ENCODE peak calls at places on chromosomes 1 and 21, in nine cellular contexts. I is left lung, D is tibial artery, M is AG04450, V is GM23248, Z is foreskin fibroblast, U is aorta, H is H7, G is skeletal muscle cell. F is an unnamed sample.

GRCh38 chr1:155974208-155975165 is 3.9 kb downstream of the ARHGEF2 start:
- DNase-seq in I (no peak), D (no peak), M (no peak), V (no peak), Z (no peak), U (no peak), H (peak; percentile 63), G (no peak), F (no peak)

GRCh38 chr1:98210563-98210962 is 289.7 kb upstream of the DPYD start:
- DNase-seq in I (no peak), D (no peak), M (no peak), V (no peak), Z (no peak), U (no peak), H (no peak), G (no peak), F (no peak)

GRCh38 chr1:218275823-218276222 is 9.3 kb upstream of the RRP15 start:
- DNase-seq in I (no peak), D (no peak), M (no peak), V (no peak), Z (no peak), U (no peak), H (no peak), G (no peak), F (no peak)

GRCh38 chr1:35264861-35265260 is 3.6 kb upstream of the ZMYM4 start:
- DNase-seq in I (no peak), D (no peak), M (no peak), V (peak; percentile 72), Z (peak; percentile 77), U (no peak), H (no peak), G (no peak), F (no peak)

GRCh38 chr1:64046243-64046642 is 157.2 kb upstream of the UBE2U start:
- DNase-seq in I (no peak), D (no peak), M (no peak), V (no peak), Z (no peak), U (no peak), H (peak; percentile 22), G (no peak), F (no peak)

GRCh38 chr1:30879940-30880339 is 28.6 kb downstream of the SDC3 start:
- DNase-seq in I (no peak), D (no peak), M (no peak), V (no peak), Z (no peak), U (no peak), H (peak; percentile 90), G (no peak), F (no peak)

GRCh38 chr1:234699795-234700665 is 90.1 kb upstream of the IRF2BP2 start:
- DNase-seq in I (no peak), D (no peak), M (no peak), V (peak; percentile 87), Z (peak; percentile 76), U (peak; percentile 63), H (no peak), G (peak; percentile 53), F (no peak)

GRCh38 chr1:31795801-31796621 is 19.8 kb downstream of the SPOCD1 start:
- DNase-seq in I (peak; percentile 44), D (peak; percentile 51), M (peak; percentile 49), V (peak; percentile 87), Z (peak; percentile 94), U (no peak), H (peak; percentile 9), G (peak; percentile 53), F (no peak)

GRCh38 chr1:54291276-54292014 is 91.5 kb downstream of the MRPL37 start:
- DNase-seq in I (no peak), D (peak; percentile 63), M (no peak), V (no peak), Z (no peak), U (no peak), H (no peak), G (no peak), F (no peak)

GRCh38 chr1:149929847-149930246 is 2.2 kb upstream of the SF3B4 start:
- DNase-seq in I (no peak), D (no peak), M (no peak), V (no peak), Z (no peak), U (no peak), H (no peak), G (no peak), F (no peak)

GRCh38 chr1:58249729-58250586 is 296.6 kb downstream of the OMA1 start:
- DNase-seq in I (no peak), D (no peak), M (no peak), V (peak; percentile 58), Z (peak; percentile 61), U (no peak), H (peak; percentile 76), G (no peak), F (peak; percentile 8)

GRCh38 chr1:209823143-209824041 is 4.4 kb upstream of the UTP25 start:
- DNase-seq in I (no peak), D (no peak), M (no peak), V (peak; percentile 87), Z (peak; percentile 84), U (no peak), H (peak; percentile 28), G (peak; percentile 39), F (no peak)

GRCh38 chr1:213041443-213041842 is 9.6 kb upstream of the RPS6KC1 start:
- DNase-seq in I (no peak), D (no peak), M (no peak), V (peak; percentile 64), Z (peak; percentile 64), U (no peak), H (no peak), G (peak; percentile 34), F (peak; percentile 4)

GRCh38 chr21:8988696-8989095 is 1532.7 kb upstream of the TPTE start:
- DNase-seq in I (no peak), D (no peak), M (no peak), V (no peak), Z (no peak), U (no peak), H (no peak), G (no peak), F (no peak)

GRCh38 chr21:45889961-45890360 is 91.6 kb upstream of the COL6A1 start:
- DNase-seq in I (no peak), D (no peak), M (no peak), V (peak; percentile 26), Z (no peak), U (peak; percentile 38), H (no peak), G (peak; percentile 43), F (no peak)

GRCh38 chr1:34684246-34684645 is 70.6 kb upstream of the GJB5 start:
- DNase-seq in I (no peak), D (no peak), M (no peak), V (no peak), Z (no peak), U (no peak), H (peak; percentile 71), G (no peak), F (no peak)

GRCh38 chr1:41013812-41014211 is 7.7 kb downstream of the SLFNL1 start:
- DNase-seq in I (no peak), D (peak; percentile 49), M (no peak), V (no peak), Z (no peak), U (no peak), H (no peak), G (no peak), F (no peak)

GRCh38 chr1:9437931-9438330 is 101.3 kb upstream of the SLC25A33 start:
- DNase-seq in I (peak; percentile 66), D (peak; percentile 93), M (no peak), V (peak; percentile 87), Z (no peak), U (peak; percentile 83), H (peak; percentile 26), G (no peak), F (peak; percentile 1)

GRCh38 chr1:91546876-91547275 is 46.2 kb downstream of the CDC7 start:
- DNase-seq in I (no peak), D (no peak), M (no peak), V (no peak), Z (no peak), U (no peak), H (no peak), G (no peak), F (no peak)

GRCh38 chr1:112393634-112393976 is 2.4 kb upstream of the CTTNBP2NL start:
- DNase-seq in I (no peak), D (no peak), M (no peak), V (peak; percentile 63), Z (peak; percentile 65), U (peak; percentile 56), H (no peak), G (no peak), F (no peak)

GRCh38 chr1:112394743-112395062 is 1.3 kb upstream of the CTTNBP2NL start:
- DNase-seq in I (no peak), D (no peak), M (no peak), V (no peak), Z (no peak), U (no peak), H (no peak), G (no peak), F (no peak)

GRCh38 chr1:112389689-112390088 is 6.3 kb upstream of the CTTNBP2NL start:
- DNase-seq in I (no peak), D (no peak), M (no peak), V (peak; percentile 57), Z (no peak), U (peak; percentile 54), H (no peak), G (no peak), F (no peak)

GRCh38 chr1:112390775-112391602 is 5.0 kb upstream of the CTTNBP2NL start:
- DNase-seq in I (peak; percentile 86), D (peak; percentile 96), M (peak; percentile 84), V (peak; percentile 95), Z (peak; percentile 96), U (peak; percentile 92), H (peak; percentile 83), G (peak; percentile 74), F (peak; percentile 76)

GRCh38 chr1:112391603-112391940 is 4.4 kb upstream of the CTTNBP2NL start:
- DNase-seq in I (no peak), D (no peak), M (no peak), V (no peak), Z (no peak), U (no peak), H (no peak), G (no peak), F (no peak)
- H3K4me3 ChIP-seq in I (peak overlapping the region; percentile 37), D (peak overlapping the region; percentile 57), M (no peak overlapping the region), V (peak overlapping the region; percentile 73), Z (peak overlapping the region; percentile 21), U (no peak overlapping the region), H (no peak overlapping the region), G (peak overlapping the region; percentile 44), F (no peak overlapping the region)

GRCh38 chr1:109249654-109250401 is 489 bp downstream of the CELSR2 start:
- DNase-seq in I (no peak), D (no peak), M (no peak), V (peak; percentile 45), Z (peak; percentile 28), U (peak; percentile 36), H (peak; percentile 90), G (no peak), F (no peak)
- H3K4me3 ChIP-seq in I (peak overlapping the region; percentile 47), D (peak overlapping the region; percentile 80), M (peak overlapping the region; percentile 54), V (peak overlapping the region; percentile 74), Z (peak overlapping the region; percentile 34), U (peak overlapping the region; percentile 66), H (peak overlapping the region; percentile 56), G (peak overlapping the region; percentile 41), F (peak overlapping the region; percentile 26)

GRCh38 chr1:2049517-2050481 is at the start of gene PRKCZ:
- DNase-seq in I (peak; percentile 91), D (no peak), M (no peak), V (peak; percentile 17), Z (no peak), U (peak; percentile 78), H (peak; percentile 100), G (no peak), F (no peak)
- H3K4me3 ChIP-seq in I (peak within 1 kb of the TSS; percentile 62), D (peak within 1 kb of the TSS; percentile 54), M (no peak within 1 kb of the TSS), V (no peak within 1 kb of the TSS), Z (no peak within 1 kb of the TSS), U (no peak within 1 kb of the TSS), H (peak within 1 kb of the TSS; percentile 84), G (peak within 1 kb of the TSS; percentile 22), F (no peak within 1 kb of the TSS)

GRCh38 chr1:203140076-203140475 is 12.6 kb downstream of the ADORA1 start:
- DNase-seq in I (no peak), D (no peak), M (no peak), V (no peak), Z (no peak), U (no peak), H (no peak), G (no peak), F (no peak)
- H3K4me3 ChIP-seq in I (no peak overlapping the region), D (no peak overlapping the region), M (no peak overlapping the region), V (no peak overlapping the region), Z (no peak overlapping the region), U (no peak overlapping the region), H (no peak overlapping the region), G (no peak overlapping the region), F (no peak overlapping the region)